ENCODE peak calls at places on chromosome 14, in five cellular contexts. A, H, Q, T and R are unnamed samples.

GRCh38 chr14:54147285-54147684 is 190.7 kb upstream of the BMP4 start:
- DNase-seq in Q (no peak), A (peak), H (no peak), T (peak), R (no peak)

GRCh38 chr14:92490239-92490959 is 23.2 kb upstream of the RIN3 start:
- DNase-seq in A (no peak), Q (no peak), T (no peak), H (no peak), R (no peak)

GRCh38 chr14:93319958-93320357 is 12.9 kb downstream of the BTBD7 start:
- DNase-seq in Q (no peak), A (no peak), T (no peak), H (no peak), R (no peak)

GRCh38 chr14:71532349-71532748 is 399.9 kb upstream of the RGS6 start:
- DNase-seq in H (peak), T (peak), A (no peak), Q (peak), R (no peak)

GRCh38 chr14:75518625-75519024 is 3.6 kb upstream of the BATF start:
- DNase-seq in H (no peak), A (peak), T (no peak), Q (no peak), R (no peak)

GRCh38 chr14:24307575-24308341 is at the start of gene CIDEB:
- DNase-seq in Q (peak), H (peak), A (peak), T (peak), R (no peak)

GRCh38 chr14:101404426-101405170 is 156.7 kb upstream of the DIO3 start:
- DNase-seq in H (no peak), T (no peak), Q (no peak), A (peak), R (no peak)

GRCh38 chr14:60684203-60684602 is 34.9 kb upstream of the SIX1 start:
- DNase-seq in H (peak), Q (no peak), T (no peak), A (no peak), R (no peak)

GRCh38 chr14:91417134-91417982 is at the start of gene CCDC88C:
- DNase-seq in A (no peak), T (peak), Q (peak), H (no peak), R (no peak)

GRCh38 chr14:36424478-36425102 is 95.4 kb downstream of the NKX2-1 start:
- DNase-seq in T (no peak), A (no peak), Q (no peak), H (no peak), R (no peak)

GRCh38 chr14:31025335-31026075 is at the start of gene AP4S1:
- DNase-seq in H (no peak), Q (peak), T (no peak), A (no peak), R (no peak)

GRCh38 chr14:61111145-61112130 is 130.4 kb downstream of the SLC38A6 start:
- DNase-seq in A (peak), T (peak), H (no peak), Q (no peak), R (no peak)

GRCh38 chr14:75861161-75861621 is 120.6 kb downstream of the TGFB3 start:
- DNase-seq in Q (no peak), T (peak), H (peak), A (peak), R (no peak)

GRCh38 chr14:79631276-79631675 is 580.0 kb downstream of the DIO2 start:
- DNase-seq in Q (no peak), T (no peak), H (no peak), A (no peak), R (no peak)

GRCh38 chr14:34359423-34360120 is 102.5 kb downstream of the SPTSSA start:
- DNase-seq in H (no peak), A (no peak), Q (no peak), T (no peak), R (no peak)

GRCh38 chr14:101772770-101773169 is 11.3 kb downstream of the PPP2R5C start:
- DNase-seq in T (no peak), Q (no peak), A (no peak), H (no peak), R (no peak)

GRCh38 chr14:94451091-94451751 is 1.4 kb downstream of the SERPINA11 start:
- DNase-seq in Q (no peak), A (no peak), T (no peak), H (no peak), R (no peak)

GRCh38 chr14:83709116-83709515 is 1820.8 kb upstream of the FLRT2 start:
- DNase-seq in T (no peak), H (no peak), A (no peak), Q (no peak), R (no peak)

DNA sequence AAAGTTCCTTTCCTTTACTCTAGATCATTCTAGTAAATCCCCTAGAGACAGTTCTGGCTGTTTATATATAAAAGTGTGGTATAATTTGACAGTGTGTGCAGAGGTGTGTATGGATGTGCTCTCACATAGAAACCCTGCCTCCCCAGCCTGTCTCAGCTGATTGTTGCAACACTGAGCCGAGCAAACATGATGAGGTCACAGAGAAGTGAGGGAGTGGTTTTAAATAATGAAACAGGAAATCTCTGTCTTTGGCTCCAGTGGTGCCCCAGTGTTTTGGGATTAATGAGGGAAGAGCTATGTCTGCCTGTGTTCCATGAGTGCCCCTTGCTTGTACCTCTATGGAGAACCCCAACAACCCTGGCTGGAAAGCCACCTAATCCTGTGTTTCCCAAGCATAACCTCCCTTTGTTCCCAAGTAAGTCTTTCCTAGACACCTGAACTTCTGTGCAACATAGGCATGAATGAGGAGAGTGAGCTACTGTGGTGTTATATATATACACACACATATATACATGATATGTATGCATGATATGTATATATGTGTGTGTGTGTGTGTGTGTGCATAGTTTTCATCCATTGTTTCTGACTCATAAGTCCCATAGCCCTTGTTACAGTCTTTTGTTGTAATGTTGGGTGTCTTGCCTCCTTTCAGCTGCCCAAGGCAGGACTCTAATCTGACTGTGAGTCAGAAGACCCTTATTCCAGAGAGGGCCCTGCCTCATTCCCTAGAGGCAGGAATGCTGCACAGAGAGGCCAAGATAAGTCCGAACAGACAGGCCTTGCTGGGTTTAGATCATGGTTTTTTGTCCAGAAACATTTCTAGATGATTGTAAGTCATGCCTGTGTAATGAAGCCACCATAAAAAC is 18.0 kb downstream of the TRAF3 start:
- DNase-seq in T (peak), A (peak), Q (peak), H (peak), R (no peak)
- TF ChIP-seq CTCF in T (no peak), A (peak), Q (no peak), H (peak), R (no peak)

DNA sequence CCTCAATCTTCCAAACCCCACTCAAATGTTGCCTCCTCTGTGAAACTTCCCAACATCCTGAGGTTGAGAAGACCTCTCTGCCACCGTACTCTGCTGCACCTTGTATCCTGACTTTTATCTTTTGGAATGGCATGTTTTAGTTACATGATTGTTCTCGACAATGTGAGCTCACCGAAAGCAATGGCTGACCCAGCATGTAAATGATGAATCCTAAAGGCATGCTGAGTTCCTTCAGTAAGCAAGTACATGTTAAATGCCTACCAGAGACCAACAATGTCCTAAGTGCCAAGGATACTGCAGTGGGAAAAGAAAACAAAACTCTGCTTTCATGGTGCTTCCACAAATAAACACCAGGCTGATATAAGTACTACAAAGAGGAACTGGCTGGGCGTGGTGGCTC is 13.7 kb downstream of the PPP1R13B start:
- DNase-seq in Q (no peak), T (no peak), H (no peak), A (no peak), R (no peak)
- TF ChIP-seq CTCF in Q (no peak), T (no peak), H (no peak), A (no peak), R (no peak)

DNA sequence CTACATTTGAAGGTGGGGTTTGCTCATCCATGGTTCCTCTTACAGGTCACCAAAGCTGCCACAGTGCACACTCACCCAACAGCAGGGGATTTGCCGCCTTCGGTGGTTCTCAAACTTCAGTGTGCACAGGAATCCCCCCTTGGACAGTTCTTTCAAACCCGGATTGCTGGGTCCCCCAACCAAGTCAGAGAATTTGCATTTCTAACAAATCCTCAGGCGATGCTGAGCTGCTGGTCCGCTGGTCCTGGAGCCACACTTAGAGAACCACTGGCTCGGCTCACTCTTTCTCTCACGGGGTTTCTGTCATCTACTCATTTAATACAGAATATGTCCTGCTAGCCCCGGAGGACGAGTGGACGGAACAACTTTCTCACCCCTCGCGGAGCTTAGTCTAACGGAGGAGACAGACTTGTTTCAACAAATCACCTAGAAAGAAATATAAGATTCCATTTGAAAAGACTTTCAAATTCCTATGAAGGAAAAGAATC is 24.1 kb upstream of the ZFP36L1 start:
- DNase-seq in H (no peak), T (no peak), Q (no peak), A (no peak), R (no peak)
- TF ChIP-seq CTCF in H (no peak), T (no peak), Q (no peak), A (no peak), R (no peak)

GRCh38 chr14:69573841-69574265 is 818 bp downstream of the CCDC177 start:
- DNase-seq in T (no peak), H (no peak), A (peak), Q (no peak), R (no peak)

GRCh38 chr14:69572634-69573135 is 2.0 kb downstream of the CCDC177 start:
- DNase-seq in T (no peak), H (no peak), Q (no peak), A (peak), R (no peak)

GRCh38 chr14:69574266-69574953 is at the start of gene CCDC177:
- DNase-seq in Q (no peak), H (peak), A (peak), T (peak), R (no peak)

GRCh38 chr14:69571879-69572633 is 2.6 kb downstream of the CCDC177 start:
- DNase-seq in Q (no peak), A (peak), H (no peak), T (peak), R (no peak)

GRCh38 chr14:69573205-69573840 is 1.3 kb downstream of the CCDC177 start:
- DNase-seq in H (no peak), Q (no peak), A (no peak), T (no peak), R (no peak)
- TF ChIP-seq CTCF in H (no peak), Q (no peak), A (no peak), T (no peak), R (no peak)

GRCh38 chr14:99609245-99610117 is 5.5 kb upstream of the CCDC85C start:
- DNase-seq in Q (no peak), T (no peak), H (no peak), A (no peak), R (no peak)
- TF ChIP-seq CTCF in Q (no peak), T (peak), H (no peak), A (no peak), R (no peak)

DNA sequence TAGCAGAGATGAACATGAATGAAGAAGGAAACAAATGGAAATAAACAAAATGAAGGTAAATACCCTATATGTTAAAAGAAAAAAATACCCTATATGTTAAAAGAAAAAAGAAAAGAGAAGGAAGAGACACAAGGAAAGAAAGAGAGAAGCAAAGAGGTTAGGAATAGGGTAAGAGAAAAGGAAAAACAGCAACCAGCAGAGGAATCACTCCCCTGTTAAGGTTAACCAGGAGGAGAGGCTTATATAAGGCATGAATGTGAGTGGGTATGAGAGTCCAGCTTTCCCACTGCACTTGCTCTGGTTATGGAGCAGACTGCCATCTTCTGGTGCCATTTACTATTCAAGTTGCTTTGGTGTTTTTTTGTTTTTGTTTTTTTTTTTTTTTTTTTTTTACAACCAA is 3.1 kb downstream of the PPP1R3E start:
- DNase-seq in A (peak), H (peak), T (peak), Q (no peak), R (no peak)
- TF ChIP-seq CTCF in A (peak), H (peak), T (peak), Q (no peak), R (peak)